ENCODE peak calls at places on chromosomes 12 and 14, in five cellular contexts. P, A, O, J and I are unnamed samples.

GRCh38 chr14:99055816-99056215 is 216.2 kb downstream of the BCL11B start:
- DNase-seq in J (no peak), A (no peak), P (no peak), O (no peak), I (no peak)

GRCh38 chr12:95733156-95733825 is 57.3 kb downstream of the NTN4 start:
- DNase-seq in P (no peak), A (peak; percentile 18), J (peak; percentile 23), O (no peak), I (no peak)

GRCh38 chr12:70692681-70693288 is 55.6 kb upstream of the PTPRB start:
- DNase-seq in O (no peak), P (no peak), A (peak; percentile 59), J (no peak), I (no peak)

GRCh38 chr14:36293824-36294223 is 26.6 kb downstream of the MBIP start:
- DNase-seq in A (peak; percentile 88), O (no peak), P (no peak), J (peak; percentile 12), I (no peak)

GRCh38 chr12:63915105-63915830 is 70.8 kb downstream of the SRGAP1 start:
- DNase-seq in J (no peak), O (no peak), P (no peak), A (peak; percentile 64), I (no peak)

GRCh38 chr12:130414381-130414780 is 76.7 kb downstream of the PIWIL1 start:
- DNase-seq in P (no peak), J (no peak), O (no peak), A (no peak), I (peak; percentile 38)

GRCh38 chr12:9646794-9647622 is 22.5 kb upstream of the CLEC2D start:
- DNase-seq in J (peak; percentile 30), O (no peak), P (no peak), A (peak; percentile 50), I (no peak)

GRCh38 chr12:6235499-6235898 is 35.3 kb downstream of the CD9 start:
- DNase-seq in J (peak; percentile 87), A (no peak), O (no peak), P (peak; percentile 81), I (no peak)

GRCh38 chr12:54983536-54984102 is 943 bp downstream of the TESPA1 start:
- DNase-seq in O (no peak), J (no peak), A (no peak), P (no peak), I (no peak)

GRCh38 chr12:94704452-94704871 is 54.1 kb upstream of the TMCC3 start:
- DNase-seq in P (no peak), J (peak; percentile 78), O (no peak), A (peak; percentile 73), I (no peak)

GRCh38 chr14:102523200-102524025 is 13.8 kb upstream of the ANKRD9 start:
- DNase-seq in J (peak; percentile 14), A (no peak), O (no peak), P (no peak), I (no peak)

GRCh38 chr12:17680220-17680619 is 409.8 kb downstream of the RERGL start:
- DNase-seq in P (no peak), O (no peak), A (no peak), J (no peak), I (no peak)

GRCh38 chr14:35349966-35350365 is 54.6 kb downstream of the NFKBIA start:
- DNase-seq in P (no peak), J (no peak), O (no peak), A (no peak), I (no peak)

GRCh38 chr12:56188786-56189335 is 422 bp downstream of the SMARCC2 start:
- DNase-seq in O (no peak), P (no peak), J (peak; percentile 72), A (no peak), I (no peak)

GRCh38 chr12:52627395-52628110 is 9.2 kb upstream of the KRT73 start:
- DNase-seq in P (no peak), O (no peak), J (no peak), A (no peak), I (peak; percentile 18)

GRCh38 chr12:121513464-121514183 is 67.2 kb downstream of the KDM2B start:
- DNase-seq in P (peak; percentile 43), O (no peak), J (peak; percentile 49), A (no peak), I (no peak)

GRCh38 chr14:38125484-38125912 is 82.2 kb upstream of the SSTR1 start:
- DNase-seq in A (no peak), J (peak; percentile 6), P (no peak), O (no peak), I (no peak)

GRCh38 chr12:110754101-110754793 is 11.6 kb upstream of the PPP1CC start:
- DNase-seq in O (no peak), A (peak; percentile 51), J (no peak), P (no peak), I (no peak)

GRCh38 chr14:75205586-75205985 is 29.2 kb upstream of the TMED10 start:
- DNase-seq in J (no peak), O (no peak), A (peak; percentile 50), P (no peak), I (no peak)

GRCh38 chr14:106268013-106268727 is 741.8 kb downstream of the TMEM121 start:
- DNase-seq in O (no peak), J (no peak), A (no peak), P (no peak), I (no peak)

GRCh38 chr12:26668230-26668629 is 164.8 kb downstream of the ITPR2 start:
- DNase-seq in O (no peak), J (no peak), P (no peak), A (no peak), I (no peak)

GRCh38 chr12:48782457-48783395 is 6.2 kb downstream of the ADCY6 start:
- DNase-seq in A (no peak), J (no peak), P (no peak), O (no peak), I (no peak)

GRCh38 chr14:78448483-78449094 is 278.4 kb downstream of the NRXN3 start:
- DNase-seq in O (no peak), P (peak; percentile 29), A (peak; percentile 15), J (peak; percentile 59), I (peak; percentile 59)

GRCh38 chr12:13126494-13126893 is 23.0 kb upstream of the GSG1 start:
- DNase-seq in J (no peak), P (no peak), O (no peak), A (peak; percentile 45), I (no peak)

GRCh38 chr12:27142102-27142721 is 59.8 kb upstream of the C12orf71 start:
- DNase-seq in O (no peak), A (peak; percentile 90), P (peak; percentile 67), J (peak; percentile 89), I (peak; percentile 79)

GRCh38 chr14:61694039-61694438 is 1.3 kb upstream of the HIF1A start:
- DNase-seq in A (no peak), P (no peak), J (no peak), O (no peak), I (no peak)

GRCh38 chr14:51302319-51303030 is 62.4 kb downstream of the TMX1 start:
- DNase-seq in J (no peak), P (no peak), A (peak; percentile 47), O (no peak), I (no peak)

GRCh38 chr14:102496331-102496691 is 13.3 kb downstream of the ANKRD9 start:
- DNase-seq in A (no peak), J (no peak), P (no peak), O (no peak), I (no peak)

GRCh38 chr12:75086086-75087038 is 123.3 kb downstream of the KCNC2 start:
- DNase-seq in P (no peak), A (no peak), J (peak; percentile 8), O (no peak), I (no peak)

GRCh38 chr14:75343914-75344313 is 65.3 kb downstream of the FOS start:
- DNase-seq in P (no peak), O (no peak), J (no peak), A (peak; percentile 57), I (no peak)

GRCh38 chr14:51609987-51610283 is 41.8 kb upstream of the FRMD6 start:
- DNase-seq in O (no peak), A (peak; percentile 64), J (peak; percentile 46), P (no peak), I (no peak)

GRCh38 chr12:69948874-69949273 is 123.8 kb downstream of the MYRFL start:
- DNase-seq in O (no peak), J (no peak), P (no peak), A (no peak), I (no peak)

GRCh38 chr14:102848830-102849521 is 71.7 kb downstream of the TRAF3 start:
- DNase-seq in P (no peak), J (no peak), O (no peak), A (peak; percentile 60), I (no peak)

GRCh38 chr12:118999107-118999506 is 17.8 kb downstream of the SRRM4 start:
- DNase-seq in O (no peak), J (no peak), A (no peak), P (no peak), I (no peak)

DNA sequence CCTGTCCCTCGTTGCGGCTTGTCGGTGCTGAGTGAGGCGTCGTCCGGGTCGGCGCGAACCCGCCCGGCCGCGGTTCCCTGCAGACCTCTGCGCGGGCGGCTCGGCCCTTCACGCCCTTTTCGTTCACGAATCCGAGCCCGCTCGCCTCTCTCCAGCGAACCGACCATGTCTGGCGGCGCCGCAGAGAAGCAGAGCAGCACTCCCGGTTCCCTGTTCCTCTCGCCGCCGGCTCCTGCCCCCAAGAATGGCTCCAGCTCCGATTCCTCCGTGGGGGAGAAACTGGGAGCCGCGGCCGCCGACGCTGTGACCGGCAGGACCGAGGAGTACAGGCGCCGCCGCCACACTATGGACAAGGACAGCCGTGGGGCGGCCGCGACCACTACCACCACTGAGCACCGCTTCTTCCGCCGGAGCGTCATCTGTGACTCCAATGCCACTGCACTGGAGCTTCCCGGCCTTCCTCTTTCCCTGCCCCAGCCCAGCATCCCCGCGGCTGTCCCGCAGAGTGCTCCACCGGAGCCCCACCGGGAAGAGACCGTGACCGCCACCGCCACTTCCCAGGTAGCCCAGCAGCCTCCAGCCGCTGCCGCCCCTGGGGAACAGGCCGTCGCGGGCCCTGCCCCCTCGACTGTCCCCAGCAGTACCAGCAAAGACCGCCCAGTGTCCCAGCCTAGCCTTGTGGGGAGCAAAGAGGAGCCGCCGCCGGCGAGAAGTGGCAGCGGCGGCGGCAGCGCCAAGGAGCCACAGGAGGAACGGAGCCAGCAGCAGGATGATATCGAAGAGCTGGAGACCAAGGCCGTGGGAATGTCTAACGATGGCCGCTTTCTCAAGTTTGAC is 1.2 kb downstream of the WNK1 start:
- DNase-seq in O (no peak), P (peak; percentile 54), J (peak; percentile 60), A (peak; percentile 32), I (peak; percentile 64)
- H3K4me1 ChIP-seq in O (peaks cover 61% of the 10 kb centered on the region), P (peaks cover 6% of the 10 kb centered on the region), J (peaks cover 12% of the 10 kb centered on the region), A (peaks cover 26% of the 10 kb centered on the region), I (no peaks in the 10 kb centered on the region)

GRCh38 chr14:26385302-26385701 is 212.5 kb downstream of the NOVA1 start:
- DNase-seq in O (no peak), J (no peak), A (no peak), P (no peak), I (no peak)
- H3K9me3 ChIP-seq in O (no peaks in the 10 kb centered on the region), J (no peaks in the 10 kb centered on the region), A (no peaks in the 10 kb centered on the region), P (no peaks in the 10 kb centered on the region), I (no peaks in the 10 kb centered on the region)

DNA sequence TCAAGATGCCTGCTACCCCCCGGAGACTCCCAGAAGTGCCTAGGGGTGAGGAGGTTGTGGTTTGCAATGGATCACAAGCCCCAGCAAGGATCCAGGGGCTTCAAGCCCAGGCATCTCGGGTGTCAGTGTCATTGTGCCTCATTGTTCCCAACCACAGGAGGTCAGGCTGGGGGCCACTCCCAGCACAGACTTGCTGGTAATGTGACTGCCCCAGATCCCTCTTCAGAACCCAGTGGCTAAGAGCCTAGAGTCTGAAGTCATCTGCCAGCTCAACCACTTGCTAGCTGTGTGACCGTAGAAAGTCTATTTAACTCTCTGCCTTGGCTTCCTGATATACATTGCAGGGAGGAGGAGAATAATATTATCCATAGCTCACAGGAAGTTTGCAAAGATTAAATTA is 7.7 kb upstream of the ASB2 start:
- DNase-seq in P (no peak), A (no peak), J (no peak), O (no peak), I (no peak)
- H3K4me1 ChIP-seq in P (peaks cover 15% of the 10 kb centered on the region), A (peaks cover 37% of the 10 kb centered on the region), J (peaks cover 8% of the 10 kb centered on the region), O (peaks cover 43% of the 10 kb centered on the region), I (peaks cover 53% of the 10 kb centered on the region)

GRCh38 chr14:31208546-31209424 is 1.2 kb upstream of the HECTD1 start:
- DNase-seq in J (no peak), A (no peak), P (no peak), O (no peak), I (no peak)
- H3K9me3 ChIP-seq in J (no peaks in the 10 kb centered on the region), A (no peaks in the 10 kb centered on the region), P (no peaks in the 10 kb centered on the region), O (no peaks in the 10 kb centered on the region), I (no peaks in the 10 kb centered on the region)